ENCODE peak calls at places on chromosomes 7 and 10, in five cellular contexts. L is kidney; R is cardiac muscle cell; J is CD8-positive, alpha-beta T cell; I is ovary. V is an unnamed sample.

GRCh38 chr10:118531105-118531851 is 64.2 kb downstream of the PRLHR start:
- DNase-seq in R (no peak), I (no peak), J (no peak), L (no peak), V (no peak)

GRCh38 chr7:26648429-26649015 is 215.9 kb downstream of the SKAP2 start:
- DNase-seq in R (peak; percentile 14), L (no peak), J (no peak), I (no peak), V (no peak)

GRCh38 chr7:45977256-45977655 is 56.2 kb upstream of the IGFBP3 start:
- DNase-seq in L (no peak), I (no peak), J (no peak), R (no peak), V (no peak)

GRCh38 chr10:3806603-3807002 is 21.6 kb upstream of the KLF6 start:
- DNase-seq in J (no peak), I (no peak), R (peak; percentile 67), L (no peak), V (peak; percentile 89)

GRCh38 chr7:92279429-92280031 is 33.8 kb downstream of the ANKIB1 start:
- DNase-seq in I (no peak), R (no peak), J (no peak), L (no peak), V (no peak)

GRCh38 chr7:16055263-16055976 is 365.9 kb downstream of the CRPPA start:
- DNase-seq in I (no peak), L (no peak), J (no peak), R (peak; percentile 35), V (no peak)

GRCh38 chr7:51817694-51818093 is 501.1 kb upstream of the COBL start:
- DNase-seq in R (no peak), L (no peak), I (no peak), J (no peak), V (no peak)

GRCh38 chr10:14583252-14583651 is 191.4 kb downstream of the FAM107B start:
- DNase-seq in R (no peak), L (no peak), I (no peak), J (peak; percentile 68), V (no peak)

GRCh38 chr7:40199076-40199802 is 64.4 kb downstream of the SUGCT start:
- DNase-seq in I (no peak), L (no peak), R (peak; percentile 85), J (no peak), V (no peak)

GRCh38 chr10:79184141-79184625 is 115.4 kb downstream of the ZMIZ1 start:
- DNase-seq in I (no peak), J (no peak), L (peak; percentile 85), R (peak; percentile 58), V (no peak)

GRCh38 chr7:151696738-151697514 is 177.2 kb upstream of the RHEB start:
- DNase-seq in I (no peak), J (no peak), L (peak; percentile 69), R (no peak), V (no peak)

GRCh38 chr7:30470783-30471182 is 7.8 kb downstream of the NOD1 start:
- DNase-seq in L (no peak), J (no peak), R (peak; percentile 91), I (peak; percentile 64), V (no peak)

GRCh38 chr7:44735403-44736165 is 13.1 kb upstream of the ZMIZ2 start:
- DNase-seq in R (peak; percentile 97), I (no peak), J (no peak), L (no peak), V (peak; percentile 98)

GRCh38 chr7:27547401-27547800 is 115.3 kb downstream of the HIBADH start:
- DNase-seq in J (no peak), I (no peak), L (no peak), R (peak; percentile 58), V (no peak)

GRCh38 chr7:89072094-89072493 is 276.6 kb upstream of the TEX47 start:
- DNase-seq in I (no peak), L (no peak), J (no peak), R (no peak), V (no peak)

GRCh38 chr10:101133489-101134298 is 2.6 kb downstream of the TLX1 start:
- DNase-seq in R (no peak), J (no peak), I (no peak), L (peak; percentile 37), V (no peak)

GRCh38 chr10:101134299-101135127 is 3.4 kb downstream of the TLX1 start:
- DNase-seq in R (no peak), I (no peak), J (no peak), L (peak; percentile 57), V (no peak)

GRCh38 chr10:101136007-101136707 is 5.1 kb downstream of the TLX1 start:
- DNase-seq in L (peak; percentile 54), J (no peak), R (no peak), I (no peak), V (no peak)

GRCh38 chr10:101136708-101137121 is 5.6 kb downstream of the TLX1 start:
- DNase-seq in L (peak; percentile 37), R (no peak), J (no peak), I (no peak), V (no peak)

DNA sequence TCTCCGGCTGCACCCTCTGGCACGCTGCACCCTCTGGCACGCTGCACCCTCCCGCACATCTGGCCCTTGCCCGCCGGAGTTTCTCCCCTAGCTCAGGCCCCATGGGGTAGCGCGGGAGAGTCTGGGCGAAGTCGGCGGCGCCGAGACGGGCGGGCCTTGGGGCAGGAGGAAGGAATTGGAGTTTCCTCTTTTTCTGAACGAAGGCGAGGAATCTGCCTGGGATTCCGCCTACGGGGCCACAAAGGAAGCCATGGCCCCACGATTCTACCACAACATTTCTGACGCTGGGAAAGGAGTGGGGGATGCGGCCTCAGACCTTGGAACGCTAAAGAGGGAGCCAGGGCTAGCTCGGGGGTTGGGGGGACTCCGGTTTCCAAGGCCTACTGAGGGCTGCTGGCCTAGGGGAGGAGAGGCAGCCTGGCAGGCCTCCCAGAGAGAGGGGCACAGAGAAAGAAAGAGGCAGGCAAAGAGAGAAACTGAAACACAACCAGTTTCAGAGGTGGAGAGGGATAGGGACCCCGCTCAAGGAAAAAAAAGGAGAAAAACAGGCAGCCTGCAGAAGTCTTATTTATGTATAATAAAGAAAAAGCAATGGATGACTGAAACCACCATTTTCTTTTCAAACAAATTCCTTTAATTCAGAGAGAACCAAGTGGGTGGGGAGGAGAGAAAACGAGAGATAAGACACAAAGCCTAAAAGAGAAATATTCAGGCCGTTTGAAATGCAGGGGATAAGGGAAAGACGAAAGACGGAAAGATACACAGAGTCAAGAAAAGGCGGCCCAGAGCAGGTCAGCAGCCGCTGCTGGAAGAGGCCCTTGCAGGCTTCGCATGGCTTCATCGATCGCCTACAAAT is 4.3 kb downstream of the TLX1 start:
- DNase-seq in I (no peak), R (no peak), J (no peak), L (peak; percentile 71), V (no peak)
- H3K4me1 ChIP-seq in I (peaks cover 1% of the 10 kb centered on the region), R (peaks cover 5% of the 10 kb centered on the region), J (peaks cover 49% of the 10 kb centered on the region), L (no peaks in the 10 kb centered on the region), V (no peaks in the 10 kb centered on the region)

GRCh38 chr7:2592375-2592865 is 33.6 kb downstream of the IQCE start:
- DNase-seq in L (no peak), I (no peak), R (no peak), J (no peak), V (no peak)

GRCh38 chr7:2594599-2594998 is 35.8 kb downstream of the IQCE start:
- DNase-seq in L (no peak), J (no peak), I (no peak), R (no peak), V (no peak)

GRCh38 chr7:2596636-2597635 is 34.9 kb upstream of the TTYH3 start:
- DNase-seq in L (peak; percentile 72), I (no peak), J (no peak), R (no peak), V (no peak)

GRCh38 chr7:2593036-2593727 is 34.4 kb downstream of the IQCE start:
- DNase-seq in J (no peak), R (no peak), L (peak; percentile 66), I (no peak), V (no peak)

DNA sequence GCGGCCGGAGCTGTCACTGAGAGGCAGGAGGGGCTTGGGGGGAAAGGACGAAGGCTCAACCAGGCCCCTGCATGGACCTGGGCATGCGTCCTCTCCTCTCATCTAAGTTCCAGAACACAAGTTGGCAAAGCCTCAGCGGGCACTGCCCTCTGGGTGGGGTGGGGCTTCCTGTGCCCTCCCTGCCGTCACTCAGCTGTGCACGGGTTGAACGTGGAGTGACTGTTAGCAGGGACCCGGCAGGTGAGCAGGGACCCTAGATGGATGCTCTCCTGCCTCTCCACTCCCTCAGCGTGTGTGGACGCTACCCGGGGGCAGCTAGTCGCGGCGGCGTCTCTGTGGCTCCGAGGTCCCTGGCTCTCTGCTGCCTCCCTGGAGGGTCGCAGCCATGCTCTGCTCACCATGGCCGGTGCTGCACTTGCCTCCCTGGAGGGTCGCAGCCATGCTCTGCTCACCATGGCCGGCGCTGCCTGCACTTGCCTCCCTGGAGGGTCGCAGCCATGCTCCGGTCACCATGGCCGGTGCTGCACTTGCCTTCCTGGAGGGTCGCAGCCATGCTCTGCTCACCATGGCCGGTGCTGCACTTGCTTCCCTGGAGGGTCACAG is 36.4 kb upstream of the TTYH3 start:
- DNase-seq in J (no peak), R (no peak), I (no peak), L (no peak), V (no peak)
- TF ChIP-seq CTCF in J (no peak), R (no peak), I (no peak), L (no peak), V (no peak)

DNA sequence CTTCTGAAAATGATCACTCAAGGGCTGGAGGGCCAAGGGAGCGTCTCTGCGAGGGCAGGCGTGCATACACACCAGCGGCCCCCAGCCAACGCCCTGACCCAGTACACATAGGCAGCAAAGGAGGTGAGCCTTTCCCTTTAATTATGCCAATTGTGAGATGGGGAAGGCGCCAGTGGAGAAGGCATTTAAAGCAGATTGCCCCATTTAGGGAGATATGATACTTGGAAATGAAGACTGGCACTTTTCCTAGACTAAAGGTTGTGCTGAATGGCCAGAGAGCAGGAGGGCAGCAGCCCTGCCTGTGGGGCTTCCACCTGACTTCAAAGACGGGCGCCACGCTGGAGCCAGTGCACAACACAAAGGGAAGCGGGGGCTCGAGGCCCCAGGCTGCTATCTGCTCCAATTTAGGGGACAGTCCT is 24.1 kb downstream of the HIPK2 start:
- DNase-seq in L (no peak), I (no peak), R (no peak), J (no peak), V (no peak)
- H3K4me1 ChIP-seq in L (peaks cover 22% of the 10 kb centered on the region), I (peaks cover 5% of the 10 kb centered on the region), R (peaks cover 4% of the 10 kb centered on the region), J (peaks cover 8% of the 10 kb centered on the region), V (no peaks in the 10 kb centered on the region)

GRCh38 chr7:147803625-147804024 is 786.9 kb upstream of the C7orf33 start:
- DNase-seq in J (no peak), L (no peak), I (peak; percentile 9), R (no peak), V (no peak)

GRCh38 chr7:147809785-147810184 is 780.8 kb upstream of the C7orf33 start:
- DNase-seq in R (no peak), J (no peak), L (no peak), I (no peak), V (no peak)

GRCh38 chr7:147804032-147804431 is 786.5 kb upstream of the C7orf33 start:
- DNase-seq in R (no peak), L (no peak), I (no peak), J (no peak), V (no peak)

GRCh38 chr7:147803151-147803550 is 787.4 kb upstream of the C7orf33 start:
- DNase-seq in J (no peak), L (no peak), R (no peak), I (no peak), V (no peak)

DNA sequence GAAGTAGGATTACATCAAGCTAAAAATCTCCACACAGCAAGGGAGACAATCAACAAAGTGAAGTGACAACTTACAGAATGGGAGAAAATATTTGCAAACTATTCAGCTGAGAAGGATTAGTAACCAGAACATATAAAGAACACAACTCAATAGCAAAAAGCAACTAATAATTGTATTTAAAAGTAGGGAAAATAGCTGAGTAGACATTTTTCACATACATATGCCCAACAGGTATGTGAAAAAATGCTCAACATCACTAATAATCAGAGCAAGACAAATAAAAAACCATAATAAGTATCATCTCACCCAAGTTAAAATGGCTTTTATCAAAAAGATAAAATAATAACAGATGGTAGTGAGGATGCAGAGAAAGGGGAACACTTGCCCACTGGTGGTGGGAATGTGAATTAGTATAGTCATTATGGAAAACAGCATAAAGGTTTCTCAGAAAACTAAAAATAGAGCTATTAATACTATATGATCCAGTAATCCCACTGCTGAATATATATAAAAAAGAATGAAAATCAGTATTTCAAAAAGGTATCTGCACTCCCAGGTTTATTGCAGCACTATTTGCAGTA is 784.5 kb upstream of the C7orf33 start:
- DNase-seq in L (no peak), I (no peak), R (no peak), J (no peak), V (no peak)
- TF ChIP-seq CTCF in L (no peak), I (no peak), R (no peak), J (no peak), V (no peak)